ENCODE peak calls at places on chromosome 7, in ten cellular contexts. One of them, this sample, is unnamed.

GRCh38 chr7:29588900-29589696 is 25.5 kb downstream of the PRR15 start:
- DNase-seq in hepatocyte: peak; percentile 61
- DNase-seq in brain microvascular endothelial cell: peak; percentile 28
- DNase-seq in ovary: no peak
- DNase-seq in AG04450: peak; percentile 8
- DNase-seq in cardiac fibroblast: peak; percentile 51
- DNase-seq in A549: peak; percentile 72
- DNase-seq in Panc1: peak; percentile 65
- DNase-seq in lower leg skin: peak; percentile 19
- DNase-seq in tibial nerve: no peak
- DNase-seq in this sample: no peak

GRCh38 chr7:75869776-75870379 is 9.0 kb upstream of the RHBDD2 start:
- DNase-seq in hepatocyte: no peak
- DNase-seq in brain microvascular endothelial cell: no peak
- DNase-seq in ovary: no peak
- DNase-seq in AG04450: no peak
- DNase-seq in cardiac fibroblast: no peak
- DNase-seq in A549: no peak
- DNase-seq in Panc1: no peak
- DNase-seq in lower leg skin: no peak
- DNase-seq in tibial nerve: no peak
- DNase-seq in this sample: no peak

GRCh38 chr7:42869131-42870020 is 42.5 kb downstream of the C7orf25 start:
- DNase-seq in hepatocyte: peak; percentile 55
- DNase-seq in brain microvascular endothelial cell: peak; percentile 44
- DNase-seq in ovary: no peak
- DNase-seq in AG04450: no peak
- DNase-seq in cardiac fibroblast: no peak
- DNase-seq in A549: no peak
- DNase-seq in Panc1: no peak
- DNase-seq in lower leg skin: no peak
- DNase-seq in tibial nerve: no peak
- DNase-seq in this sample: no peak

GRCh38 chr7:155435110-155435509 is 22.8 kb upstream of the EN2 start:
- DNase-seq in hepatocyte: no peak
- DNase-seq in brain microvascular endothelial cell: no peak
- DNase-seq in ovary: no peak
- DNase-seq in AG04450: no peak
- DNase-seq in cardiac fibroblast: no peak
- DNase-seq in A549: no peak
- DNase-seq in Panc1: no peak
- DNase-seq in lower leg skin: no peak
- DNase-seq in tibial nerve: no peak
- DNase-seq in this sample: no peak

GRCh38 chr7:108127461-108127860 is 2.7 kb downstream of the LAMB4 start:
- DNase-seq in hepatocyte: no peak
- DNase-seq in brain microvascular endothelial cell: no peak
- DNase-seq in ovary: no peak
- DNase-seq in AG04450: no peak
- DNase-seq in cardiac fibroblast: no peak
- DNase-seq in A549: no peak
- DNase-seq in Panc1: no peak
- DNase-seq in lower leg skin: no peak
- DNase-seq in tibial nerve: no peak
- DNase-seq in this sample: no peak

GRCh38 chr7:138169441-138169851 is 93.2 kb downstream of the AKR1D1 start:
- DNase-seq in hepatocyte: no peak
- DNase-seq in brain microvascular endothelial cell: no peak
- DNase-seq in ovary: no peak
- DNase-seq in AG04450: no peak
- DNase-seq in cardiac fibroblast: no peak
- DNase-seq in A549: no peak
- DNase-seq in Panc1: no peak
- DNase-seq in lower leg skin: no peak
- DNase-seq in tibial nerve: no peak
- DNase-seq in this sample: no peak

GRCh38 chr7:35889870-35890269 is 89.0 kb downstream of the SEPTIN7 start:
- DNase-seq in hepatocyte: no peak
- DNase-seq in brain microvascular endothelial cell: no peak
- DNase-seq in ovary: no peak
- DNase-seq in AG04450: no peak
- DNase-seq in cardiac fibroblast: no peak
- DNase-seq in A549: no peak
- DNase-seq in Panc1: no peak
- DNase-seq in lower leg skin: no peak
- DNase-seq in tibial nerve: no peak
- DNase-seq in this sample: no peak

GRCh38 chr7:7653568-7654187 is 13.1 kb downstream of the UMAD1 start:
- DNase-seq in hepatocyte: peak; percentile 16
- DNase-seq in brain microvascular endothelial cell: no peak
- DNase-seq in ovary: no peak
- DNase-seq in AG04450: no peak
- DNase-seq in cardiac fibroblast: no peak
- DNase-seq in A549: peak; percentile 18
- DNase-seq in Panc1: no peak
- DNase-seq in lower leg skin: no peak
- DNase-seq in tibial nerve: no peak
- DNase-seq in this sample: no peak

GRCh38 chr7:48390381-48391327 is 219.4 kb downstream of the ABCA13 start:
- DNase-seq in hepatocyte: no peak
- DNase-seq in brain microvascular endothelial cell: no peak
- DNase-seq in ovary: no peak
- DNase-seq in AG04450: no peak
- DNase-seq in cardiac fibroblast: no peak
- DNase-seq in A549: no peak
- DNase-seq in Panc1: no peak
- DNase-seq in lower leg skin: peak; percentile 53
- DNase-seq in tibial nerve: no peak
- DNase-seq in this sample: no peak

GRCh38 chr7:27168265-27168947 is 3.1 kb upstream of the HOXA9 start:
- DNase-seq in hepatocyte: no peak
- DNase-seq in brain microvascular endothelial cell: no peak
- DNase-seq in ovary: no peak
- DNase-seq in AG04450: no peak
- DNase-seq in cardiac fibroblast: no peak
- DNase-seq in A549: no peak
- DNase-seq in Panc1: no peak
- DNase-seq in lower leg skin: no peak
- DNase-seq in tibial nerve: no peak
- DNase-seq in this sample: no peak
- H3K4me3 ChIP-seq in hepatocyte: peak overlapping the region; percentile 53
- H3K4me3 ChIP-seq in brain microvascular endothelial cell: no peak overlapping the region
- H3K4me3 ChIP-seq in ovary: peak overlapping the region; percentile 53
- H3K4me3 ChIP-seq in AG04450: no peak overlapping the region
- H3K4me3 ChIP-seq in cardiac fibroblast: no peak overlapping the region
- H3K4me3 ChIP-seq in A549: no peak overlapping the region
- H3K4me3 ChIP-seq in Panc1: no peak overlapping the region
- H3K4me3 ChIP-seq in lower leg skin: no peak overlapping the region
- H3K4me3 ChIP-seq in tibial nerve: peak overlapping the region; percentile 74
- H3K4me3 ChIP-seq in this sample: no peak overlapping the region

GRCh38 chr7:74479961-74480829 is 26.5 kb downstream of the GTF2IRD1 start:
- DNase-seq in hepatocyte: peak; percentile 84
- DNase-seq in brain microvascular endothelial cell: peak; percentile 87
- DNase-seq in ovary: peak; percentile 80
- DNase-seq in AG04450: peak; percentile 47
- DNase-seq in cardiac fibroblast: peak; percentile 89
- DNase-seq in A549: no peak
- DNase-seq in Panc1: no peak
- DNase-seq in lower leg skin: peak; percentile 70
- DNase-seq in tibial nerve: peak; percentile 50
- DNase-seq in this sample: no peak
- TF ChIP-seq CTCF in hepatocyte: no peak
- TF ChIP-seq CTCF in brain microvascular endothelial cell: no peak
- TF ChIP-seq CTCF in ovary: no peak
- TF ChIP-seq CTCF in AG04450: no peak
- TF ChIP-seq CTCF in cardiac fibroblast: no peak
- TF ChIP-seq CTCF in A549: no peak
- TF ChIP-seq CTCF in Panc1: no peak
- TF ChIP-seq CTCF in lower leg skin: no peak
- TF ChIP-seq CTCF in tibial nerve: no peak
- TF ChIP-seq CTCF in this sample: no peak

GRCh38 chr7:149692557-149692982 is 80.8 kb downstream of the ZNF467 start:
- DNase-seq in hepatocyte: no peak
- DNase-seq in brain microvascular endothelial cell: no peak
- DNase-seq in ovary: no peak
- DNase-seq in AG04450: no peak
- DNase-seq in cardiac fibroblast: no peak
- DNase-seq in A549: no peak
- DNase-seq in Panc1: no peak
- DNase-seq in lower leg skin: no peak
- DNase-seq in tibial nerve: no peak
- DNase-seq in this sample: no peak
- H3K4me3 ChIP-seq in hepatocyte: peak overlapping the region; percentile 23
- H3K4me3 ChIP-seq in brain microvascular endothelial cell: peak overlapping the region; percentile 40
- H3K4me3 ChIP-seq in ovary: no peak overlapping the region
- H3K4me3 ChIP-seq in AG04450: peak overlapping the region; percentile 7
- H3K4me3 ChIP-seq in cardiac fibroblast: peak overlapping the region; percentile 17
- H3K4me3 ChIP-seq in A549: no peak overlapping the region
- H3K4me3 ChIP-seq in Panc1: no peak overlapping the region
- H3K4me3 ChIP-seq in lower leg skin: no peak overlapping the region
- H3K4me3 ChIP-seq in tibial nerve: peak overlapping the region; percentile 28
- H3K4me3 ChIP-seq in this sample: no peak overlapping the region

GRCh38 chr7:16114633-16115032 is 306.7 kb downstream of the CRPPA start:
- DNase-seq in hepatocyte: no peak
- DNase-seq in brain microvascular endothelial cell: no peak
- DNase-seq in ovary: no peak
- DNase-seq in AG04450: peak; percentile 16
- DNase-seq in cardiac fibroblast: peak; percentile 71
- DNase-seq in A549: no peak
- DNase-seq in Panc1: peak; percentile 17
- DNase-seq in lower leg skin: no peak
- DNase-seq in tibial nerve: no peak
- DNase-seq in this sample: no peak
- TF ChIP-seq CTCF in hepatocyte: peak; percentile 41
- TF ChIP-seq CTCF in brain microvascular endothelial cell: peak; percentile 38
- TF ChIP-seq CTCF in ovary: no peak
- TF ChIP-seq CTCF in AG04450: peak; percentile 49
- TF ChIP-seq CTCF in cardiac fibroblast: peak; percentile 43
- TF ChIP-seq CTCF in A549: peak; percentile 30
- TF ChIP-seq CTCF in Panc1: peak; percentile 48
- TF ChIP-seq CTCF in lower leg skin: no peak
- TF ChIP-seq CTCF in tibial nerve: peak; percentile 10
- TF ChIP-seq CTCF in this sample: peak; percentile 66

This sample was measured in LNCaP clone FGC.